ENCODE peak calls at places on chromosomes 6 and 20, in four cellular contexts. T, X, B and U are unnamed samples.
A peak's percentile ranks its signal among the peaks of the same experiment; 100 is the strongest.

GRCh38 chr6:77972334-77972733 is 319.5 kb downstream of the MEI4 start:
- DNase-seq in T (no peak), X (no peak), B (no peak), U (no peak)

GRCh38 chr6:111549744-111550143 is 55.9 kb downstream of the TRAF3IP2 start:
- DNase-seq in X (no peak), B (no peak), T (no peak), U (no peak)

GRCh38 chr6:41497994-41498393 is 48.2 kb upstream of the FOXP4 start:
- DNase-seq in X (no peak), T (no peak), B (no peak), U (peak; percentile 41)

GRCh38 chr20:42775866-42776265 is 413.8 kb downstream of the PTPRT start:
- DNase-seq in B (no peak), T (no peak), X (no peak), U (no peak)

GRCh38 chr20:47784599-47785320 is 521 bp downstream of the SULF2 start:
- DNase-seq in B (peak; percentile 74), T (peak; percentile 36), X (no peak), U (peak; percentile 67)

GRCh38 chr6:17938885-17939284 is 48.5 kb downstream of the KIF13A start:
- DNase-seq in T (no peak), B (no peak), X (no peak), U (peak; percentile 42)

GRCh38 chr6:146028250-146028789 is 542 bp upstream of the GRM1 start:
- DNase-seq in X (no peak), T (peak; percentile 59), B (peak; percentile 34), U (peak; percentile 87)

GRCh38 chr20:52426856-52427255 is 235.3 kb upstream of the ZFP64 start:
- DNase-seq in T (no peak), B (no peak), X (no peak), U (no peak)

GRCh38 chr20:36836591-36837329 is 39.2 kb upstream of the TLDC2 start:
- DNase-seq in T (peak; percentile 55), B (peak; percentile 87), X (no peak), U (peak; percentile 65)

GRCh38 chr20:56974499-56975250 is 291.8 kb downstream of the BMP7 start:
- DNase-seq in X (peak; percentile 2), T (no peak), B (peak; percentile 81), U (peak; percentile 72)

GRCh38 chr6:30463651-30464618 is 25.4 kb upstream of the HLA-E start:
- DNase-seq in X (no peak), T (peak; percentile 38), B (no peak), U (peak; percentile 42)

GRCh38 chr20:13356087-13356486 is 135.0 kb downstream of the ISM1 start:
- DNase-seq in T (no peak), X (no peak), B (no peak), U (no peak)

GRCh38 chr6:30957716-30958115 is 16.9 kb downstream of the MUCL3 start:
- DNase-seq in B (no peak), T (no peak), X (no peak), U (no peak)

GRCh38 chr6:91094341-91094740 is 507.5 kb upstream of the MAP3K7 start:
- DNase-seq in B (no peak), T (no peak), X (no peak), U (no peak)

GRCh38 chr20:45886590-45887345 is 654 bp downstream of the SPATA25 start:
- DNase-seq in T (no peak), X (no peak), B (no peak), U (no peak)

GRCh38 chr20:59591061-59591460 is 13.3 kb upstream of the PHACTR3 start:
- DNase-seq in T (no peak), X (no peak), B (no peak), U (no peak)

GRCh38 chr20:17871181-17871580 is 97.4 kb downstream of the SNX5 start:
- DNase-seq in B (no peak), X (no peak), T (no peak), U (peak; percentile 28)

GRCh38 chr20:38435555-38435939 is 419 bp upstream of the SNHG17 start:
- DNase-seq in T (no peak), B (no peak), X (no peak), U (peak; percentile 68)

GRCh38 chr6:133300896-133301295 is 59.7 kb downstream of the EYA4 start:
- DNase-seq in X (no peak), T (no peak), B (no peak), U (no peak)

GRCh38 chr6:107216197-107216933 is 101.0 kb upstream of the BEND3 start:
- DNase-seq in T (no peak), X (no peak), B (peak; percentile 4), U (no peak)

GRCh38 chr6:63999613-64000012 is 364.0 kb downstream of the PHF3 start:
- DNase-seq in X (no peak), B (no peak), T (no peak), U (no peak)

GRCh38 chr6:100892116-100892515 is 11.0 kb upstream of the ASCC3 start:
- DNase-seq in T (no peak), X (no peak), B (no peak), U (no peak)

GRCh38 chr6:119224095-119224701 is 125.4 kb downstream of the MAN1A1 start:
- DNase-seq in T (no peak), B (no peak), X (no peak), U (no peak)

GRCh38 chr6:110999634-111000270 is 17.9 kb downstream of the RPF2 start:
- DNase-seq in B (peak; percentile 35), X (no peak), T (no peak), U (peak; percentile 17)

GRCh38 chr6:115838763-115839401 is 221.8 kb downstream of the FRK start:
- DNase-seq in X (no peak), T (no peak), B (peak; percentile 48), U (peak; percentile 35)

GRCh38 chr6:100456178-100456880 is 8.4 kb downstream of the SIM1 start:
- DNase-seq in X (no peak), T (no peak), B (no peak), U (no peak)

GRCh38 chr6:87722831-87723726 is 21.0 kb upstream of the AKIRIN2 start:
- DNase-seq in T (peak; percentile 67), X (peak; percentile 94), B (peak; percentile 94), U (peak; percentile 95)

GRCh38 chr20:3193806-3194616 is 10.5 kb downstream of the DDRGK1 start:
- DNase-seq in T (no peak), X (no peak), B (no peak), U (no peak)

GRCh38 chr20:2108987-2109386 is 7.4 kb downstream of the STK35 start:
- DNase-seq in T (no peak), B (peak; percentile 45), X (peak; percentile 56), U (no peak)

GRCh38 chr6:52190409-52190808 is 4.2 kb downstream of the IL17A start:
- DNase-seq in X (no peak), T (no peak), B (no peak), U (no peak)

GRCh38 chr6:36301085-36301658 is 31.3 kb downstream of the PNPLA1 start:
- DNase-seq in T (no peak), B (no peak), X (no peak), U (no peak)

GRCh38 chr6:149830731-149831379 is 33.3 kb downstream of the LRP11 start:
- DNase-seq in B (no peak), T (no peak), X (no peak), U (no peak)

GRCh38 chr6:168131464-168132415 is 52.7 kb upstream of the FRMD1 start:
- DNase-seq in X (no peak), B (no peak), T (no peak), U (peak; percentile 21)

GRCh38 chr6:136604928-136605485 is 54.8 kb upstream of the MAP7 start:
- DNase-seq in X (no peak), T (no peak), B (no peak), U (no peak)

GRCh38 chr6:140744648-140745320 is 1370.3 kb upstream of the CITED2 start:
- DNase-seq in B (no peak), X (peak; percentile 39), T (no peak), U (no peak)

GRCh38 chr20:63223121-63223825 is 7.3 kb upstream of the YTHDF1 start:
- DNase-seq in X (no peak), B (peak; percentile 62), T (no peak), U (peak; percentile 43)

GRCh38 chr20:34129518-34130162 is 17.6 kb upstream of the EIF2S2 start:
- DNase-seq in B (peak; percentile 77), T (peak; percentile 37), X (no peak), U (peak; percentile 83)

GRCh38 chr6:47337519-47337918 is 27.8 kb upstream of the TNFRSF21 start:
- DNase-seq in T (no peak), B (no peak), X (no peak), U (no peak)

GRCh38 chr20:53981130-53981529 is 89.3 kb downstream of the BCAS1 start:
- DNase-seq in X (no peak), B (no peak), T (no peak), U (no peak)
- H3K4me3 ChIP-seq in X (no peak overlapping the region), B (no peak overlapping the region), T (no peak overlapping the region), U (no peak overlapping the region)

GRCh38 chr6:45653117-45653883 is 275.6 kb upstream of the SUPT3H start:
- DNase-seq in T (no peak), X (no peak), B (no peak), U (no peak)

GRCh38 chr6:45647341-45648138 is 269.8 kb upstream of the SUPT3H start:
- DNase-seq in B (no peak), T (no peak), X (no peak), U (no peak)

GRCh38 chr6:45651301-45651700 is 273.6 kb upstream of the SUPT3H start:
- DNase-seq in X (no peak), B (no peak), T (no peak), U (no peak)

GRCh38 chr6:45652393-45652792 is 274.7 kb upstream of the SUPT3H start:
- DNase-seq in X (no peak), T (no peak), B (no peak), U (no peak)

GRCh38 chr6:45650527-45651135 is 272.9 kb upstream of the SUPT3H start:
- DNase-seq in X (peak; percentile 95), B (peak; percentile 60), T (no peak), U (peak; percentile 66)
- H3K4me3 ChIP-seq in X (no peak overlapping the region), B (no peak overlapping the region), T (no peak overlapping the region), U (no peak overlapping the region)

DNA sequence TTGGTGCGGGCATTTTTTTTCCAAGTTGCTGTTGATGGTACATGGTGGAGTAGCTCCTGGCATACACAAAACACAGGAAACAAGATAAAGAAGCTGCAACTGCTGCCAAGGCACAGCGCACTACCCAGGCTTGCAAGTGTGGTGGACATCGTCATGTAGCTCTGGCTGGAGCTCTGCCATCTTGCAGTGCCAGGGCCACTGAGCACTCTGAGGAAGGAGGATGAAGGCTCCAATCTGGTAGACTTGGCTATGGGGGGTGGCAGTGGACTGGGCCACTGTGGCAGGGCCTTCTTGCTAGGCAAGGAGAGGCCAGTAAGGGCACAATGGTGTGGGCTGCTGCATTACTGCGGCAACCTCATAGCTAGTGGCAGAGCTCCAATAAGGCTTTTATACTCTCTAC is 263.5 kb downstream of the CENPW start:
- DNase-seq in B (no peak), T (no peak), X (no peak), U (no peak)
- H3K4me3 ChIP-seq in B (no peak overlapping the region), T (no peak overlapping the region), X (no peak overlapping the region), U (no peak overlapping the region)

GRCh38 chr6:105832358-105832757 is 253.8 kb upstream of the PRDM1 start:
- DNase-seq in X (no peak), T (no peak), B (no peak), U (no peak)
- H3K4me3 ChIP-seq in X (no peak overlapping the region), T (no peak overlapping the region), B (no peak overlapping the region), U (no peak overlapping the region)

GRCh38 chr6:152129606-152130249 is 322.2 kb downstream of the ESR1 start:
- DNase-seq in X (no peak), B (no peak), T (no peak), U (no peak)
- H3K4me3 ChIP-seq in X (no peak overlapping the region), B (no peak overlapping the region), T (peak overlapping the region; percentile 54), U (no peak overlapping the region)